ENCODE peak calls at places on chromosome 10, in nine cellular contexts. P is astrocyte of the spinal cord; J is cerebellar nuclear complex; G is activated CD4-positive, CD25-positive, alpha-beta regulatory T cell; A is fibroblast of the aortic adventitia; E is RCC 7860; U is EH; W is brain pericyte; C is ureter. I is an unnamed sample.

GRCh38 chr10:82796510-82796909 is 921.5 kb downstream of the NRG3 start:
- DNase-seq in P (peak; percentile 22), J (no peak), G (no peak), A (peak; percentile 18), E (no peak), U (peak; percentile 4), W (no peak), C (no peak), I (no peak)

GRCh38 chr10:70267161-70267933 is 16.5 kb downstream of the NPFFR1 start:
- DNase-seq in P (peak; percentile 94), J (no peak), G (no peak), A (peak; percentile 90), E (peak; percentile 78), U (peak; percentile 98), W (peak; percentile 11), C (no peak), I (no peak)

GRCh38 chr10:114902151-114902550 is 35.8 kb upstream of the TRUB1 start:
- DNase-seq in P (peak; percentile 41), J (no peak), G (no peak), A (peak; percentile 34), E (no peak), U (peak; percentile 71), W (no peak), C (no peak), I (no peak)

GRCh38 chr10:113775681-113776294 is 24.3 kb downstream of the PLEKHS1 start:
- DNase-seq in P (no peak), J (no peak), G (no peak), A (no peak), E (no peak), U (no peak), W (no peak), C (no peak), I (no peak)

GRCh38 chr10:24858244-24858907 is 94.0 kb downstream of the PRTFDC1 start:
- DNase-seq in P (peak; percentile 55), J (no peak), G (no peak), A (peak; percentile 93), E (no peak), U (peak; percentile 63), W (peak; percentile 50), C (no peak), I (no peak)

GRCh38 chr10:68007356-68007755 is 67.7 kb downstream of the HERC4 start:
- DNase-seq in P (no peak), J (no peak), G (no peak), A (peak; percentile 9), E (no peak), U (peak; percentile 20), W (no peak), C (no peak), I (no peak)

GRCh38 chr10:71396084-71396713 is 521 bp upstream of the CDH23 start:
- DNase-seq in P (peak; percentile 11), J (no peak), G (no peak), A (no peak), E (no peak), U (peak; percentile 8), W (no peak), C (peak; percentile 66), I (no peak)

GRCh38 chr10:29102233-29102632 is 186.6 kb upstream of the LYZL1 start:
- DNase-seq in P (no peak), J (no peak), G (no peak), A (peak; percentile 27), E (no peak), U (peak; percentile 7), W (no peak), C (no peak), I (no peak)

GRCh38 chr10:63256047-63256773 is 123.1 kb downstream of the NRBF2 start:
- DNase-seq in P (no peak), J (no peak), G (no peak), A (peak; percentile 68), E (no peak), U (no peak), W (no peak), C (no peak), I (no peak)

GRCh38 chr10:21336476-21337170 is 188.9 kb downstream of the SKIDA1 start:
- DNase-seq in P (peak; percentile 93), J (no peak), G (no peak), A (peak; percentile 99), E (peak; percentile 98), U (peak; percentile 98), W (no peak), C (peak; percentile 54), I (peak; percentile 92)